ENCODE peak calls at places on chromosome 20, in five cellular contexts. J, H, A, C and T are unnamed samples.
A peak's percentile ranks its signal among the peaks of the same experiment; 100 is the strongest.

GRCh38 chr20:13286600-13286999 is 65.5 kb downstream of the ISM1 start:
- DNase-seq in J (no peak), H (no peak), A (no peak), C (no peak), T (no peak)

GRCh38 chr20:46547995-46548394 is 2.5 kb downstream of the OCSTAMP start:
- DNase-seq in J (no peak), H (no peak), A (no peak), C (no peak), T (no peak)

GRCh38 chr20:22585786-22586493 is 1.6 kb upstream of the FOXA2 start:
- DNase-seq in J (no peak), H (no peak), A (no peak), C (no peak), T (no peak)

GRCh38 chr20:62203378-62204030 is 16.6 kb downstream of the HRH3 start:
- DNase-seq in J (peak; percentile 52), H (no peak), A (no peak), C (no peak), T (no peak)

GRCh38 chr20:31606928-31607639 is 2.0 kb downstream of the ID1 start:
- DNase-seq in J (peak; percentile 60), H (no peak), A (peak; percentile 71), C (peak; percentile 69), T (peak; percentile 81)

GRCh38 chr20:14522595-14522994 is 185.2 kb upstream of the FLRT3 start:
- DNase-seq in J (no peak), H (no peak), A (no peak), C (no peak), T (no peak)

GRCh38 chr20:1844723-1845523 is 50.3 kb upstream of the SIRPA start:
- DNase-seq in J (peak; percentile 29), H (peak; percentile 30), A (no peak), C (peak; percentile 42), T (peak; percentile 43)

GRCh38 chr20:44695295-44696230 is 19.6 kb upstream of the CCN5 start:
- DNase-seq in J (peak; percentile 54), H (no peak), A (no peak), C (no peak), T (peak; percentile 25)

GRCh38 chr20:35637266-35637665 is 21.6 kb downstream of the SPAG4 start:
- DNase-seq in J (no peak), H (no peak), A (no peak), C (no peak), T (no peak)

GRCh38 chr20:844473-845225 is 11.1 kb downstream of the FAM110A start:
- DNase-seq in J (peak; percentile 88), H (peak; percentile 63), A (peak; percentile 96), C (peak; percentile 87), T (peak; percentile 81)
- H3K4me1 ChIP-seq in J (peaks cover 28% of the 10 kb centered on the region), H (peaks cover 26% of the 10 kb centered on the region), A (peaks cover 5% of the 10 kb centered on the region), C (peaks cover 6% of the 10 kb centered on the region), T (peaks cover 5% of the 10 kb centered on the region)

DNA sequence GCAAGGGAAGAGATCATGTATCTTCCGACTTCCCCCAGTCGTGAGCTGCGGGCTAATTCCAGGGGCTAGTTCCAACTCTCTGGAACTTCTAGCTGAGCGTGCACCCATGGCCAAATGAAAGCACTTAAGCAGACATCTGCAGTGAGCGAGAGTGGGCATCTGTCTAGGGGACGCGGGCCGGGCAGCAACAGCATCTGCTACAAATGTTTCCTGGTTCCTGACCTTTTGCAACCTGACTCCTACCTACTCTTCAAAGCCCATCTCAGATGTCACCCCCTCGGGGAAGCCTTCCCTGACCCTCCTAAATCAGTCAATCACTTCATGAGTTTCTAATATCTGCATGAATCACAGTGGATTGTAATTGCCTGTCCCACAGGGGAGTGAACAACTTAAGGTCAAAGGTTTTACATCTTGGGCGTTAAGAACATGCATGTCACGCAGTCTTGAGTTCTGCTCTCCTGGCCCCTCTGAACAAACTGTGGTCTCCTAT is 141.9 kb downstream of the CEBPB start:
- DNase-seq in J (no peak), H (no peak), A (no peak), C (no peak), T (no peak)
- H3K27ac ChIP-seq in J (no peak overlapping the region), H (no peak overlapping the region), A (no peak overlapping the region), C (no peak overlapping the region), T (no peak overlapping the region)

GRCh38 chr20:54713727-54714126 is 238.3 kb downstream of the DOK5 start:
- DNase-seq in J (no peak), H (no peak), A (no peak), C (no peak), T (no peak)
- H3K4me1 ChIP-seq in J (no peaks in the 10 kb centered on the region), H (no peaks in the 10 kb centered on the region), A (no peaks in the 10 kb centered on the region), C (no peaks in the 10 kb centered on the region), T (no peaks in the 10 kb centered on the region)

GRCh38 chr20:17966432-17967312 is 1.9 kb downstream of the SNX5 start:
- DNase-seq in J (peak; percentile 49), H (no peak), A (no peak), C (no peak), T (no peak)
- H3K27ac ChIP-seq in J (peak overlapping the region; percentile 92), H (peak overlapping the region; percentile 97), A (peak overlapping the region; percentile 59), C (peak overlapping the region; percentile 98), T (peak overlapping the region; percentile 99)

GRCh38 chr20:24958506-24959385 is 9.7 kb downstream of the CST7 start:
- DNase-seq in J (no peak), H (no peak), A (no peak), C (no peak), T (no peak)
- H3K4me1 ChIP-seq in J (no peaks in the 10 kb centered on the region), H (no peaks in the 10 kb centered on the region), A (no peaks in the 10 kb centered on the region), C (no peaks in the 10 kb centered on the region), T (no peaks in the 10 kb centered on the region)

GRCh38 chr20:17339000-17339399 is 112.2 kb downstream of the PCSK2 start:
- DNase-seq in J (no peak), H (no peak), A (no peak), C (no peak), T (no peak)

DNA sequence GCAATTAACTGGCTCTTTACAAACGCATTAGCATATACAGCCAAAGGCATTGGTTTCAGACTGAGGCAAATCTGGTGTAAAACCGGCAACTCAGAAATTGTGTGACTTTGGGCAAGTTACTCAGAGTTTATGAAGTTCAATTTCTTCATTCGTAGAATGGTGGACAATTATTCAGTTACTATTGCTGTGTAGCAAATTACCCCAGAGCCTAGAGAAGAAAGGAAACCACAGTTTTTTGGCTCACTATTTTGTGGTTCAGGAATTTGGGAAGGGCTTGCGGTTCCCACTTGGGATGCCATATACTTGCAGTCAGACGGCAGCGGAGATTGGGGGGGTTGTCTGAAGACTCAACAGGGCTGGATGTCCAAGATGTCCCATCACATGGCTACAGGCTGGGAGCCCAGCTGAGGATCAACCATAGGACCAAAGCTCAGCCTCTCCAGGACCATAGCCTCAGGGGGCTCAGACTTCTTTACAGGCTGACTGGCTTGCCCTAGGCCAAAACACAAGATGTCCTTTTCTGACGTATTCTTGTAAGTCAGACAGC is 108.1 kb downstream of the PCSK2 start:
- DNase-seq in J (no peak), H (no peak), A (no peak), C (no peak), T (no peak)
- H3K27ac ChIP-seq in J (no peak overlapping the region), H (no peak overlapping the region), A (no peak overlapping the region), C (no peak overlapping the region), T (no peak overlapping the region)

DNA sequence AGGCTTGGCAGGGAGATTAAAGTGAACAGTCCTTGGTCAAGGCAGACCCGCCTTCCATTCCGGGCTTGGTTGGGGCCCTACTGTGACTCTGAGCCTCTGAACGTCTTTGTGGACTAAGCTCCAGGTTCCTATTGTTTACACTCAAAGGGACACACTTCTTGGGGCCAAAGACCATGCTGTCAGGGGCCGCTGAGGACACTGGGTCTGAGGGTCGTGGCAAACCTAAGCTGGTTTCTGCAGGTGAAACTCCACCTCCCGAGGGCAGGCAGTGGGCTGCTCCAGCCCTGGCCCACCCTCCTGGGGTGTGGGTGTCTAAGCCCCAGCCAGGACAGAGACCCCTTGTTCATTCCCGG is 43.1 kb downstream of the DSTN start:
- DNase-seq in J (no peak), H (no peak), A (peak; percentile 50), C (no peak), T (no peak)
- H3K4me1 ChIP-seq in J (no peaks in the 10 kb centered on the region), H (peaks cover 16% of the 10 kb centered on the region), A (peaks cover 8% of the 10 kb centered on the region), C (peaks cover 6% of the 10 kb centered on the region), T (peaks cover 13% of the 10 kb centered on the region)

DNA sequence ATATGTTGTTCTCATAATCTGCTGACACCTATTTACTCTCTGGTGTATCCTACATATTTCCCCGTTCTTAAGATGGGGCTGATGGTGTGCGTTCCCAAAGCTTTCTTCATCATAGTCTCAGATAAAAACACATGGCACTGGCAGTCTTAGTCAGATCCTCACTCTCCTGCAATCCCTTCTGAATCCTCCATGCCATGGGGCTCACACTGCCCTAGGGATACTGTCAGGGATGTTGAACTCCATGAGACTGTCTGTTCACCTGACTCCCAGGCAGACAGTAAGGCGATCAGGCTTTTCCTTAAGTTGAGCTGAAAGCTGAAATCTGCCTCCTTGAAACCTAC is 76.0 kb downstream of the SLX4IP start:
- DNase-seq in J (no peak), H (no peak), A (no peak), C (no peak), T (no peak)
- H3K27ac ChIP-seq in J (peak overlapping the region; percentile 70), H (peak overlapping the region; percentile 50), A (peak overlapping the region; percentile 63), C (peak overlapping the region; percentile 66), T (peak overlapping the region; percentile 90)

GRCh38 chr20:64254571-64255360 is 782 bp upstream of the PCMTD2 start:
- DNase-seq in J (no peak), H (no peak), A (no peak), C (no peak), T (no peak)
- H3K4me1 ChIP-seq in J (peaks cover 14% of the 10 kb centered on the region), H (peaks cover 17% of the 10 kb centered on the region), A (peaks cover 4% of the 10 kb centered on the region), C (peaks cover 34% of the 10 kb centered on the region), T (peaks cover 15% of the 10 kb centered on the region)

DNA sequence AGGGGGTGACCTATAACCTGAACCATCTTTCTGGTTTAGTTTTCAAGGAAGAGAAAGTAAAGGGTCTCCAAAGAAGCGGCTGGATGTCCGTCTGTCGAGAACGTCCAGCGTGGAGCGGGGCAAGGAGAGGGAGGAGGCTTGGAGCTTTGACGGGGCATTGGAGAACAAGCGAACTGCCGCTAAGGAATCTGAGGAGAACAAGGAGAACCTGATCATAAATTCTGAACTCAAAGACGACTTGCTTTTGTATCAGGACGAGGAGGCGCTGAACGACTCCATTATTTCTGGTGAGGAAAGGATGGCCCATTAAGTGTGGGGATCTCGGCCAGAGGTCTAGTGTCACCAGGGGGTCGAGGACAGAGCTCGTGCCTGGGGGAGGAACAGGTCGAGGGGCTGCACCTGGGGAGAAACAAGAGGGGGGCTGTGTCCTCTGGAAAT is 159.2 kb downstream of the SYCP2 start:
- DNase-seq in J (no peak), H (no peak), A (no peak), C (no peak), T (no peak)
- H3K27ac ChIP-seq in J (no peak overlapping the region), H (no peak overlapping the region), A (no peak overlapping the region), C (no peak overlapping the region), T (no peak overlapping the region)